ENCODE peak calls at places on chromosomes 11 and 22, in seven cellular contexts. V is body of pancreas, W is sigmoid colon, O is HCT116, D is endothelial cell of umbilical vein, K is testis, C is IMR-90. H is an unnamed sample.

GRCh38 chr11:122775675-122776271 is 62.5 kb upstream of the CRTAM start:
- DNase-seq in V (no peak), W (no peak), O (no peak), D (no peak), K (no peak), C (no peak), H (no peak)

GRCh38 chr22:43110444-43110926 is at the start of gene BIK:
- DNase-seq in V (peak; percentile 72), W (no peak), O (no peak), D (peak; percentile 47), K (peak; percentile 75), C (no peak), H (peak; percentile 61)

GRCh38 chr11:117191680-117192400 is 7.3 kb upstream of the TAGLN start:
- DNase-seq in V (no peak), W (peak; percentile 58), O (no peak), D (no peak), K (no peak), C (no peak), H (peak; percentile 50)

GRCh38 chr11:87600938-87601337 is 563.2 kb downstream of the TMEM135 start:
- DNase-seq in V (no peak), W (no peak), O (no peak), D (no peak), K (no peak), C (no peak), H (no peak)

GRCh38 chr11:72162891-72163492 is 27.5 kb downstream of the FOLR3 start:
- DNase-seq in V (no peak), W (no peak), O (no peak), D (no peak), K (no peak), C (no peak), H (no peak)

GRCh38 chr22:24224468-24224867 is 20.4 kb downstream of the GGT5 start:
- DNase-seq in V (no peak), W (no peak), O (no peak), D (no peak), K (no peak), C (no peak), H (no peak)

GRCh38 chr11:69337211-69337721 is 43.3 kb downstream of the MYEOV start:
- DNase-seq in V (peak; percentile 88), W (no peak), O (no peak), D (no peak), K (no peak), C (peak; percentile 93), H (no peak)

GRCh38 chr22:25051073-25051472 is 98.6 kb downstream of the KIAA1671 start:
- DNase-seq in V (no peak), W (no peak), O (peak; percentile 23), D (no peak), K (no peak), C (no peak), H (no peak)

GRCh38 chr11:96186806-96187205 is 156.2 kb downstream of the MAML2 start:
- DNase-seq in V (no peak), W (no peak), O (no peak), D (no peak), K (no peak), C (no peak), H (no peak)

GRCh38 chr22:38968801-38969200 is 11.4 kb downstream of the APOBEC3A start:
- DNase-seq in V (no peak), W (no peak), O (no peak), D (no peak), K (no peak), C (no peak), H (no peak)

GRCh38 chr11:116109228-116109627 is 605.0 kb upstream of the CADM1 start:
- DNase-seq in V (no peak), W (no peak), O (peak; percentile 10), D (no peak), K (no peak), C (peak; percentile 44), H (no peak)

GRCh38 chr11:35151241-35151640 is 12.3 kb downstream of the CD44 start:
- DNase-seq in V (no peak), W (no peak), O (no peak), D (no peak), K (no peak), C (no peak), H (no peak)

GRCh38 chr22:42190274-42190673 is 59.7 kb upstream of the CYP2D6 start:
- DNase-seq in V (no peak), W (no peak), O (no peak), D (no peak), K (no peak), C (no peak), H (no peak)

GRCh38 chr11:32081129-32081641 is 9.7 kb upstream of the RCN1 start:
- DNase-seq in V (no peak), W (no peak), O (no peak), D (no peak), K (no peak), C (peak; percentile 64), H (no peak)

GRCh38 chr11:27861706-27862430 is 161.6 kb upstream of the BDNF start:
- DNase-seq in V (no peak), W (no peak), O (no peak), D (no peak), K (no peak), C (peak; percentile 95), H (no peak)

GRCh38 chr11:111438846-111439520 is 59.9 kb upstream of the POU2AF1 start:
- DNase-seq in V (no peak), W (peak; percentile 46), O (no peak), D (no peak), K (no peak), C (no peak), H (no peak)

GRCh38 chr11:79400717-79401330 is 40.0 kb downstream of the TENM4 start:
- DNase-seq in V (peak; percentile 57), W (no peak), O (no peak), D (no peak), K (peak; percentile 68), C (peak; percentile 25), H (peak; percentile 51)

GRCh38 chr11:111417766-111418435 is 38.8 kb upstream of the POU2AF1 start:
- DNase-seq in V (peak; percentile 53), W (peak; percentile 94), O (no peak), D (peak; percentile 33), K (peak; percentile 84), C (peak; percentile 99), H (no peak)

GRCh38 chr22:48545976-48546375 is 1281.7 kb downstream of the BRD1 start:
- DNase-seq in V (no peak), W (no peak), O (no peak), D (no peak), K (no peak), C (no peak), H (no peak)
- H3K9me3 ChIP-seq in V (no peaks in the 10 kb centered on the region), W (no peaks in the 10 kb centered on the region), O (no peaks in the 10 kb centered on the region), D (peaks cover 10% of the 10 kb centered on the region), K (no peaks in the 10 kb centered on the region), C (peaks cover 74% of the 10 kb centered on the region), H (no peaks in the 10 kb centered on the region)

DNA sequence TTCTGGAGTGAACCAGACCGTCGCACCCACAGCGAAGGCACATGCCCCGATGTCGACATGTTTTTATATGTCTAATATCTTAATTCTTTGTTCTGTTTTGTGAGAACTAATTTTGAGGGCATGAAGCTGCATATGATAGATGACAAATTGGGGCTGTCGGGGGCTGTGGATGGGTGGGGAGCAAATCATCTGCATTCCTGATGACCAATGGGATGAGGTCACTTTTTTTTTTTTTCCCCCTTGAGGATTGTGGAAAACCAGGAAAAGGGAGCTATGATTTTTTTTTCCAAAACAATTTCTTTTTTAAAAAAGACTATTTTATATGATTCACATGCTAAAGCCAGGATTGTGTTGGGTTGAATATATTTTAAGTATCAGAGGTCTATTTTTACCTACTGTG is 49.2 kb upstream of the OR4B1 start:
- DNase-seq in V (no peak), W (no peak), O (no peak), D (no peak), K (no peak), C (no peak), H (no peak)
- H3K27ac ChIP-seq in V (no peak overlapping the region), W (no peak overlapping the region), O (no peak overlapping the region), D (no peak overlapping the region), K (no peak overlapping the region), C (no peak overlapping the region), H (no peak overlapping the region)

DNA sequence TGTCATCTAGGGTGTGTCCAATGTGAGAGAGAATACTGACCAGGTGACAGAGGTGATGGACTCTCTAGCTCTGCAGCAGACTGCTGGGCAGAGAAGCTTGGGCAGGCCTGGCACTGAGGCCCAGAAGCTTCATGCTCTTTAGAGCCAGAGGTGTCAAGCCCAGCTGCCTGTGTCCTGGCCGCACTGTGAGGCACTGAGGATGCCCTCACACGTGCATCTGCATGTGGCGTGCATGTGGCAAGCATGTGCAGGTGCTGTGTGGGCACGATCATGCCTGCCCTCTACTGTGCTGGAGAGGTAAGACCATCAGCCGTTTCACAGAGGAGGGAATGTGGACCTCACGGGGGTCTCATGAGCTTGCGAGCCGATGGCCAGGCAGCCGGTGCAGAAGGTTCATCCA is 15.8 kb upstream of the TXNRD2 start:
- DNase-seq in V (no peak), W (peak; percentile 66), O (no peak), D (no peak), K (no peak), C (no peak), H (peak; percentile 33)
- TF ChIP-seq POLR2A in V (no peak), W (no peak), O (no peak), D (no peak), K (no peak), C (no peak), H (no peak)

DNA sequence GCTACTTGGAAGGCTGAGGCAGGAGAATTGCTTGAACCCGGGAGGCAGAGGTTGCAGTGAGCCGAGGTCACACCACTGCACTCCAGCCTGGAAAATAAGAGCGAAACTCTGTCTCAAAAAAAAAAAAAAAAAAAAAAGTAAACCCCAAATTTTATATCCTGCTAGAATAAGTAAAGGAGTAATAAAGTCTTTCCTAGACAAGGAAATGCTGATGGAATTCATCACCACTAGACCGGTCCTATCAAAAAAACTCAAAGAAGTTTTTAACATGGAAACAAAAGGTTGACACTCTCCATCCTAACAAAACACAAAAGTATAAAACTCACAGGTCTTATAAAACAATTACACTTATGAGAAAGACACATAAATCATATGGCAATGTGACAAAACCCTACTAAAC is 213.9 kb downstream of the SBF2 start:
- DNase-seq in V (no peak), W (no peak), O (no peak), D (no peak), K (no peak), C (no peak), H (no peak)
- H3K9me3 ChIP-seq in V (no peaks in the 10 kb centered on the region), W (no peaks in the 10 kb centered on the region), O (peaks cover 3% of the 10 kb centered on the region), D (no peaks in the 10 kb centered on the region), K (no peaks in the 10 kb centered on the region), C (peaks cover 6% of the 10 kb centered on the region), H (no peaks in the 10 kb centered on the region)

DNA sequence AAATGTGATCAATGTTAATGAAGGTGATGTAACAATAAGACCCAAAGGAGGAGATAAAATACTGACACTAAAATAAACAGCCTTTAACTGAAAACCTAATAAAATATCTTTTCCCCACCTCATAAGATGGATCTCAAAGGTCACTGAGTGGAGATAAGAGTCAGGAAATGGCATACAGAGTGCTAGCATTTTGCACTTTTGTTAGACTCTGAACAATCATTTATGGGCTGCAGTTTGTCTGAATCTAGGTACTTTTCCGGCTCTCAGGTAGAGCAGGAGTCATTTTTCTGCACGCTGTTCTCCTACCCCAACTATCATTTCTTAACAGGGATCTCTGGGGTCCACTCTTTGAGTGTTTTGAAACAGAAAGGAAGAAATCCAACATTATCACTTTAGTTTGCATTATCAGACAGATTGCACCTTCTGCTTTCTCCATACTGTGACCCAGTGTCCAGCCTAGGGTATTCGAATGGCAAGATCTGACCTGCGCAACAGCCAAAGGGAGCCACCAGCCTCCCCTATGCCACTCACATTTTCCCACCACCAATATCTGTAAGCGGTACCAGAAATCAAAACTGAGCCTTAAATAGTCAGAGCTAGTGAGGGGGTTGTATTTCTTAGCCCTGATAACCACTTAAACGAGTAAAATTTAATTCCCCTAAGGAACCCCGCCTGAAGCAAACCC is 866 bp downstream of the SIAE start:
- DNase-seq in V (no peak), W (no peak), O (no peak), D (no peak), K (no peak), C (no peak), H (no peak)
- H3K27ac ChIP-seq in V (peak overlapping the region; percentile 71), W (peak overlapping the region; percentile 87), O (peak overlapping the region; percentile 69), D (no peak overlapping the region), K (no peak overlapping the region), C (peak overlapping the region; percentile 77), H (no peak overlapping the region)